ENCODE peak calls at places on chromosome 21, in seven cellular contexts. One of them, this sample, is unnamed.

GRCh38 chr21:41187537-41188025 is 19.6 kb downstream of the BACE2 start:
- DNase-seq in HuH-7.5: no peak
- DNase-seq in Right ventricle myocardium superior: no peak
- DNase-seq in activated gamma-delta T cell treated with Interleukin-2 at 50 U/mL for 16 hours: no peak
- DNase-seq in left ventricle myocardium superior: no peak
- DNase-seq in astrocyte: no peak
- DNase-seq in cardiac muscle cell: no peak
- DNase-seq in this sample: no peak

GRCh38 chr21:37055271-37055855 is 17.5 kb downstream of the PIGP start:
- DNase-seq in HuH-7.5: no peak
- DNase-seq in Right ventricle myocardium superior: no peak
- DNase-seq in activated gamma-delta T cell treated with Interleukin-2 at 50 U/mL for 16 hours: no peak
- DNase-seq in left ventricle myocardium superior: no peak
- DNase-seq in astrocyte: no peak
- DNase-seq in cardiac muscle cell: no peak
- DNase-seq in this sample: no peak

GRCh38 chr21:29462475-29462874 is 163.8 kb downstream of the BACH1 start:
- DNase-seq in HuH-7.5: no peak
- DNase-seq in Right ventricle myocardium superior: no peak
- DNase-seq in activated gamma-delta T cell treated with Interleukin-2 at 50 U/mL for 16 hours: no peak
- DNase-seq in left ventricle myocardium superior: no peak
- DNase-seq in astrocyte: no peak
- DNase-seq in cardiac muscle cell: no peak
- DNase-seq in this sample: no peak

GRCh38 chr21:29148535-29148934 is 18.1 kb downstream of the MAP3K7CL start:
- DNase-seq in HuH-7.5: no peak
- DNase-seq in Right ventricle myocardium superior: no peak
- DNase-seq in activated gamma-delta T cell treated with Interleukin-2 at 50 U/mL for 16 hours: no peak
- DNase-seq in left ventricle myocardium superior: no peak
- DNase-seq in astrocyte: peak
- DNase-seq in cardiac muscle cell: no peak
- DNase-seq in this sample: no peak

GRCh38 chr21:28454978-28455600 is 537.6 kb downstream of the LTN1 start:
- DNase-seq in HuH-7.5: no peak
- DNase-seq in Right ventricle myocardium superior: no peak
- DNase-seq in activated gamma-delta T cell treated with Interleukin-2 at 50 U/mL for 16 hours: no peak
- DNase-seq in left ventricle myocardium superior: no peak
- DNase-seq in astrocyte: peak
- DNase-seq in cardiac muscle cell: no peak
- DNase-seq in this sample: no peak

GRCh38 chr21:29196021-29196663 is 65.7 kb downstream of the MAP3K7CL start:
- DNase-seq in HuH-7.5: peak
- DNase-seq in Right ventricle myocardium superior: no peak
- DNase-seq in activated gamma-delta T cell treated with Interleukin-2 at 50 U/mL for 16 hours: peak
- DNase-seq in left ventricle myocardium superior: no peak
- DNase-seq in astrocyte: peak
- DNase-seq in cardiac muscle cell: no peak
- DNase-seq in this sample: peak

GRCh38 chr21:44623575-44623974 is 3.3 kb upstream of the KRTAP10-9 start:
- DNase-seq in HuH-7.5: no peak
- DNase-seq in Right ventricle myocardium superior: no peak
- DNase-seq in activated gamma-delta T cell treated with Interleukin-2 at 50 U/mL for 16 hours: no peak
- DNase-seq in left ventricle myocardium superior: no peak
- DNase-seq in astrocyte: no peak
- DNase-seq in cardiac muscle cell: no peak
- DNase-seq in this sample: no peak

GRCh38 chr21:38984982-38985422 is 179.3 kb downstream of the ETS2 start:
- DNase-seq in HuH-7.5: no peak
- DNase-seq in Right ventricle myocardium superior: no peak
- DNase-seq in activated gamma-delta T cell treated with Interleukin-2 at 50 U/mL for 16 hours: no peak
- DNase-seq in left ventricle myocardium superior: no peak
- DNase-seq in astrocyte: peak
- DNase-seq in cardiac muscle cell: no peak
- DNase-seq in this sample: no peak

GRCh38 chr21:46033410-46034404 is 52.1 kb downstream of the COL6A1 start:
- DNase-seq in HuH-7.5: no peak
- DNase-seq in Right ventricle myocardium superior: no peak
- DNase-seq in activated gamma-delta T cell treated with Interleukin-2 at 50 U/mL for 16 hours: no peak
- DNase-seq in left ventricle myocardium superior: no peak
- DNase-seq in astrocyte: no peak
- DNase-seq in cardiac muscle cell: no peak
- DNase-seq in this sample: no peak

GRCh38 chr21:44518684-44519083 is 21.3 kb downstream of the KRTAP10-1 start:
- DNase-seq in HuH-7.5: no peak
- DNase-seq in Right ventricle myocardium superior: peak
- DNase-seq in activated gamma-delta T cell treated with Interleukin-2 at 50 U/mL for 16 hours: no peak
- DNase-seq in left ventricle myocardium superior: peak
- DNase-seq in astrocyte: no peak
- DNase-seq in cardiac muscle cell: no peak
- DNase-seq in this sample: no peak

GRCh38 chr21:31918250-31918775 is 45.5 kb downstream of the HUNK start:
- DNase-seq in HuH-7.5: no peak
- DNase-seq in Right ventricle myocardium superior: no peak
- DNase-seq in activated gamma-delta T cell treated with Interleukin-2 at 50 U/mL for 16 hours: no peak
- DNase-seq in left ventricle myocardium superior: no peak
- DNase-seq in astrocyte: no peak
- DNase-seq in cardiac muscle cell: no peak
- DNase-seq in this sample: no peak

GRCh38 chr21:25934771-25935224 is 200.0 kb downstream of the GABPA start:
- DNase-seq in HuH-7.5: no peak
- DNase-seq in Right ventricle myocardium superior: peak
- DNase-seq in activated gamma-delta T cell treated with Interleukin-2 at 50 U/mL for 16 hours: no peak
- DNase-seq in left ventricle myocardium superior: peak
- DNase-seq in astrocyte: peak
- DNase-seq in cardiac muscle cell: no peak
- DNase-seq in this sample: no peak

GRCh38 chr21:15826147-15826780 is 96.5 kb downstream of the USP25 start:
- DNase-seq in HuH-7.5: peak
- DNase-seq in Right ventricle myocardium superior: no peak
- DNase-seq in activated gamma-delta T cell treated with Interleukin-2 at 50 U/mL for 16 hours: peak
- DNase-seq in left ventricle myocardium superior: no peak
- DNase-seq in astrocyte: peak
- DNase-seq in cardiac muscle cell: peak
- DNase-seq in this sample: peak

GRCh38 chr21:31668651-31669491 is 9.4 kb downstream of the SOD1 start:
- DNase-seq in HuH-7.5: no peak
- DNase-seq in Right ventricle myocardium superior: no peak
- DNase-seq in activated gamma-delta T cell treated with Interleukin-2 at 50 U/mL for 16 hours: no peak
- DNase-seq in left ventricle myocardium superior: no peak
- DNase-seq in astrocyte: no peak
- DNase-seq in cardiac muscle cell: no peak
- DNase-seq in this sample: peak

GRCh38 chr21:34558960-34559631 is 47.1 kb upstream of the KCNE1 start:
- DNase-seq in HuH-7.5: no peak
- DNase-seq in Right ventricle myocardium superior: no peak
- DNase-seq in activated gamma-delta T cell treated with Interleukin-2 at 50 U/mL for 16 hours: no peak
- DNase-seq in left ventricle myocardium superior: no peak
- DNase-seq in astrocyte: peak
- DNase-seq in cardiac muscle cell: no peak
- DNase-seq in this sample: no peak

This sample was measured in GM13977.